ENCODE peak calls at places on chromosomes 1 and 21, in nine cellular contexts. One of them, this sample, is unnamed.

GRCh38 chr1:21280482-21280881 is 9.8 kb downstream of the ECE1 start:
- DNase-seq in PC-3: no peak
- DNase-seq in HCT116: no peak
- DNase-seq in AML-193: no peak
- DNase-seq in A172: no peak
- DNase-seq in stimulated activated naive CD4-positive, alpha-beta T cell: no peak
- DNase-seq in cardiac muscle cell: no peak
- DNase-seq in effector CD4-positive, alpha-beta T cell: no peak
- DNase-seq in nucleus accumbens: no peak
- DNase-seq in this sample: no peak

GRCh38 chr1:91940496-91940895 is 8.7 kb upstream of the BRDT start:
- DNase-seq in PC-3: no peak
- DNase-seq in HCT116: no peak
- DNase-seq in AML-193: no peak
- DNase-seq in stimulated activated naive CD4-positive, alpha-beta T cell: no peak
- DNase-seq in A172: no peak
- DNase-seq in nucleus accumbens: no peak
- DNase-seq in cardiac muscle cell: no peak
- DNase-seq in effector CD4-positive, alpha-beta T cell: no peak
- DNase-seq in this sample: no peak

GRCh38 chr1:9203623-9204022 is 31.0 kb upstream of the H6PD start:
- DNase-seq in AML-193: no peak
- DNase-seq in stimulated activated naive CD4-positive, alpha-beta T cell: no peak
- DNase-seq in nucleus accumbens: no peak
- DNase-seq in A172: no peak
- DNase-seq in PC-3: no peak
- DNase-seq in cardiac muscle cell: no peak
- DNase-seq in HCT116: no peak
- DNase-seq in effector CD4-positive, alpha-beta T cell: no peak
- DNase-seq in this sample: no peak

GRCh38 chr1:203133969-203134725 is 6.6 kb downstream of the ADORA1 start:
- DNase-seq in A172: no peak
- DNase-seq in effector CD4-positive, alpha-beta T cell: no peak
- DNase-seq in PC-3: peak
- DNase-seq in cardiac muscle cell: peak
- DNase-seq in AML-193: peak
- DNase-seq in nucleus accumbens: no peak
- DNase-seq in HCT116: no peak
- DNase-seq in stimulated activated naive CD4-positive, alpha-beta T cell: no peak
- DNase-seq in this sample: no peak

GRCh38 chr1:229437443-229437842 is 3.5 kb upstream of the ACTA1 start:
- DNase-seq in nucleus accumbens: no peak
- DNase-seq in cardiac muscle cell: no peak
- DNase-seq in effector CD4-positive, alpha-beta T cell: no peak
- DNase-seq in A172: peak
- DNase-seq in HCT116: no peak
- DNase-seq in AML-193: no peak
- DNase-seq in stimulated activated naive CD4-positive, alpha-beta T cell: no peak
- DNase-seq in PC-3: no peak
- DNase-seq in this sample: no peak

GRCh38 chr21:35780983-35781382 is 279.3 kb downstream of the SETD4 start:
- DNase-seq in AML-193: no peak
- DNase-seq in A172: no peak
- DNase-seq in PC-3: no peak
- DNase-seq in HCT116: no peak
- DNase-seq in cardiac muscle cell: no peak
- DNase-seq in nucleus accumbens: no peak
- DNase-seq in stimulated activated naive CD4-positive, alpha-beta T cell: no peak
- DNase-seq in effector CD4-positive, alpha-beta T cell: no peak
- DNase-seq in this sample: no peak

GRCh38 chr1:202571719-202572339 is 138.4 kb downstream of the SYT2 start:
- DNase-seq in AML-193: peak
- DNase-seq in cardiac muscle cell: peak
- DNase-seq in stimulated activated naive CD4-positive, alpha-beta T cell: no peak
- DNase-seq in PC-3: peak
- DNase-seq in effector CD4-positive, alpha-beta T cell: no peak
- DNase-seq in nucleus accumbens: no peak
- DNase-seq in A172: peak
- DNase-seq in HCT116: peak
- DNase-seq in this sample: no peak

GRCh38 chr1:108734176-108734865 is 12.2 kb upstream of the STXBP3 start:
- DNase-seq in PC-3: no peak
- DNase-seq in stimulated activated naive CD4-positive, alpha-beta T cell: no peak
- DNase-seq in cardiac muscle cell: no peak
- DNase-seq in nucleus accumbens: no peak
- DNase-seq in A172: no peak
- DNase-seq in effector CD4-positive, alpha-beta T cell: no peak
- DNase-seq in HCT116: no peak
- DNase-seq in AML-193: no peak
- DNase-seq in this sample: no peak

GRCh38 chr1:21904725-21905520 is 32.2 kb downstream of the HSPG2 start:
- DNase-seq in cardiac muscle cell: peak
- DNase-seq in effector CD4-positive, alpha-beta T cell: no peak
- DNase-seq in PC-3: peak
- DNase-seq in nucleus accumbens: no peak
- DNase-seq in A172: peak
- DNase-seq in AML-193: no peak
- DNase-seq in stimulated activated naive CD4-positive, alpha-beta T cell: no peak
- DNase-seq in HCT116: peak
- DNase-seq in this sample: no peak

GRCh38 chr1:19485362-19486187 is at the start of gene CAPZB:
- DNase-seq in stimulated activated naive CD4-positive, alpha-beta T cell: peak
- DNase-seq in PC-3: peak
- DNase-seq in nucleus accumbens: peak
- DNase-seq in A172: peak
- DNase-seq in AML-193: peak
- DNase-seq in effector CD4-positive, alpha-beta T cell: peak
- DNase-seq in HCT116: peak
- DNase-seq in cardiac muscle cell: peak
- DNase-seq in this sample: peak